ENCODE peak calls at places on chromosome 12, in six cellular contexts. One of them, this sample, is unnamed.

GRCh38 chr12:106601031-106601430 is 18.2 kb downstream of the RFX4 start:
- DNase-seq in PC-3: no peak
- DNase-seq in Caco-2: peak; percentile 20
- DNase-seq in astrocyte of the spinal cord: no peak
- DNase-seq in cardiac fibroblast: no peak
- DNase-seq in Calu3: peak; percentile 24
- DNase-seq in this sample: no peak

GRCh38 chr12:87304406-87304805 is 724.8 kb downstream of the C12orf50 start:
- DNase-seq in Calu3: peak; percentile 14
- DNase-seq in astrocyte of the spinal cord: no peak
- DNase-seq in cardiac fibroblast: no peak
- DNase-seq in PC-3: no peak
- DNase-seq in Caco-2: no peak
- DNase-seq in this sample: no peak

GRCh38 chr12:54129028-54129903 is 59.5 kb downstream of the SMUG1 start:
- DNase-seq in Calu3: no peak
- DNase-seq in PC-3: no peak
- DNase-seq in Caco-2: no peak
- DNase-seq in astrocyte of the spinal cord: no peak
- DNase-seq in cardiac fibroblast: no peak
- DNase-seq in this sample: no peak

GRCh38 chr12:56833780-56834179 is 70.7 kb downstream of the HSD17B6 start:
- DNase-seq in astrocyte of the spinal cord: no peak
- DNase-seq in cardiac fibroblast: no peak
- DNase-seq in PC-3: no peak
- DNase-seq in Calu3: no peak
- DNase-seq in Caco-2: no peak
- DNase-seq in this sample: no peak

GRCh38 chr12:93111791-93112208 is 182.7 kb upstream of the EEA1 start:
- DNase-seq in Caco-2: no peak
- DNase-seq in astrocyte of the spinal cord: no peak
- DNase-seq in PC-3: no peak
- DNase-seq in Calu3: no peak
- DNase-seq in cardiac fibroblast: no peak
- DNase-seq in this sample: no peak

GRCh38 chr12:22084852-22085251 is 38.8 kb downstream of the CMAS start:
- DNase-seq in astrocyte of the spinal cord: no peak
- DNase-seq in Caco-2: no peak
- DNase-seq in Calu3: no peak
- DNase-seq in PC-3: no peak
- DNase-seq in cardiac fibroblast: no peak
- DNase-seq in this sample: no peak

GRCh38 chr12:124679533-124680371 is 112.3 kb upstream of the NCOR2 start:
- DNase-seq in Calu3: no peak
- DNase-seq in cardiac fibroblast: no peak
- DNase-seq in Caco-2: no peak
- DNase-seq in PC-3: peak; percentile 24
- DNase-seq in astrocyte of the spinal cord: no peak
- DNase-seq in this sample: no peak

GRCh38 chr12:124484526-124484953 is 82.9 kb downstream of the NCOR2 start:
- DNase-seq in Calu3: no peak
- DNase-seq in astrocyte of the spinal cord: no peak
- DNase-seq in cardiac fibroblast: no peak
- DNase-seq in PC-3: no peak
- DNase-seq in Caco-2: no peak
- DNase-seq in this sample: no peak

DNA sequence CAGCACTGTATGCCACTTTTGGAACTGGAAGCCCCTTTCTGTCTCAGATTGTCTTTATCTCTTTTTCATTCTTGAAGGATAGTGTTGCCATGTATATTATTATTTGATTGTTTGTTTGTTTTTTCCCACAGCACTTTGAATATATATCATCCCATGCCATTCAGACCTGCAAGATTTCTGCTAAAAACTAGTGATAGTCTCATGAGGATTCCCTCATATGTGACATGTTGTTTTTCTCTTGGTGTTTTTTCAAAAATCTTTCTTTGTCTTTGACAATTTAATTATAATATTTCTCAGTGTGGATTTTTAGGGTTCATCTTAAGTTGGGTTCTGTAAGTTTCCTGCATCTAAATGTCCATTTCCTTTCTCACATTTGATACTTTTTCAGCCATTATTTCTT is 36.8 kb upstream of the SCAF11 start:
- DNase-seq in Calu3: no peak
- DNase-seq in Caco-2: no peak
- DNase-seq in PC-3: no peak
- DNase-seq in cardiac fibroblast: no peak
- DNase-seq in astrocyte of the spinal cord: no peak
- DNase-seq in this sample: no peak
- TF ChIP-seq CTCF in Calu3: no peak
- TF ChIP-seq CTCF in Caco-2: no peak
- TF ChIP-seq CTCF in PC-3: no peak
- TF ChIP-seq CTCF in cardiac fibroblast: no peak
- TF ChIP-seq CTCF in astrocyte of the spinal cord: no peak
- TF ChIP-seq CTCF in this sample: no peak

GRCh38 chr12:110863161-110863560 is 16.4 kb downstream of the CCDC63 start:
- DNase-seq in Calu3: no peak
- DNase-seq in Caco-2: no peak
- DNase-seq in cardiac fibroblast: no peak
- DNase-seq in PC-3: no peak
- DNase-seq in astrocyte of the spinal cord: no peak
- DNase-seq in this sample: no peak
- TF ChIP-seq CTCF in Calu3: no peak
- TF ChIP-seq CTCF in Caco-2: no peak
- TF ChIP-seq CTCF in cardiac fibroblast: no peak
- TF ChIP-seq CTCF in PC-3: no peak
- TF ChIP-seq CTCF in astrocyte of the spinal cord: no peak
- TF ChIP-seq CTCF in this sample: no peak

GRCh38 chr12:132529156-132529839 is 39.3 kb downstream of the FBRSL1 start:
- DNase-seq in PC-3: no peak
- DNase-seq in cardiac fibroblast: no peak
- DNase-seq in Caco-2: no peak
- DNase-seq in Calu3: no peak
- DNase-seq in astrocyte of the spinal cord: no peak
- DNase-seq in this sample: no peak

GRCh38 chr12:132527883-132528264 is 37.9 kb downstream of the FBRSL1 start:
- DNase-seq in astrocyte of the spinal cord: no peak
- DNase-seq in Calu3: no peak
- DNase-seq in Caco-2: no peak
- DNase-seq in cardiac fibroblast: no peak
- DNase-seq in PC-3: no peak
- DNase-seq in this sample: no peak

GRCh38 chr12:132525833-132526455 is 36.0 kb downstream of the FBRSL1 start:
- DNase-seq in cardiac fibroblast: no peak
- DNase-seq in Calu3: no peak
- DNase-seq in PC-3: no peak
- DNase-seq in astrocyte of the spinal cord: no peak
- DNase-seq in Caco-2: no peak
- DNase-seq in this sample: peak; percentile 86

GRCh38 chr12:132528564-132529106 is 38.7 kb downstream of the FBRSL1 start:
- DNase-seq in cardiac fibroblast: no peak
- DNase-seq in PC-3: no peak
- DNase-seq in Calu3: no peak
- DNase-seq in astrocyte of the spinal cord: no peak
- DNase-seq in Caco-2: no peak
- DNase-seq in this sample: no peak

DNA sequence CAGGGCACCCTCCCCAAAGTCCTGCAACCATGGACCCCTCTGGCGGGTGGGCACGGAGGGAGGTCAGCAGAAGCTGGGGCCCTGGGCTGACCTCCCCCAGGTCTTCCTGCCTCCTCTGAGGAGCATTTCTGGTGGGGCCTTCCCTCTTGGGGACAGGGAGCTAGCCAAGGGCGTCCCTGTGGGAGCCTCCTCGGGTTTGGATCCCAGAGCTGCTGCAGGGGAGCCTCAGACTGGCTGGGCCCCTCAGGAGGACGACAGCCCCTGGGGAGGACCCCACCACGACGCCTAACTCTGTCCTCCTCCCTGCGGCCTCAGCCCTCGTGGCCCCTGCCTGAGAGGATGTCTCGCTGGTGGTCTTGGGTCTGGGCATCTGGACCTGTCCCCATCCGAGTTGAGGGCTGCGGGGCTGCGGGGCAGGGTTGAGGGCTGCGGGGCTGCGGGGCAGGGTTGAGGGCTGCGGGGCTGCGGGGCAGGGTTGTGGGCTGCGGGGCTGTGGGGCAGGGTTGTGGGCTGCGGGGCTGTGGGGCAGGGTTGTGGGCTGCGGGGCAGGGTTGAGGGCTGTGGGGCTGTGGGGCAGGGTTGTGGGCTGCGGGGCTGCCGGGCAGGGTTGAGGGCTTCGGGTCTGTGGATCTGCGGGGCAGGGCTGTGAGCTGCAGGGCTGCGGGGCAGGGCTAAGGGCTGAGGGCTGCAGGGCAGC is 37.4 kb downstream of the FBRSL1 start:
- DNase-seq in Calu3: no peak
- DNase-seq in Caco-2: no peak
- DNase-seq in cardiac fibroblast: no peak
- DNase-seq in astrocyte of the spinal cord: no peak
- DNase-seq in PC-3: no peak
- DNase-seq in this sample: no peak
- TF ChIP-seq CTCF in Calu3: no peak
- TF ChIP-seq CTCF in Caco-2: no peak
- TF ChIP-seq CTCF in cardiac fibroblast: no peak
- TF ChIP-seq CTCF in astrocyte of the spinal cord: no peak
- TF ChIP-seq CTCF in PC-3: no peak
- TF ChIP-seq CTCF in this sample: no peak

DNA sequence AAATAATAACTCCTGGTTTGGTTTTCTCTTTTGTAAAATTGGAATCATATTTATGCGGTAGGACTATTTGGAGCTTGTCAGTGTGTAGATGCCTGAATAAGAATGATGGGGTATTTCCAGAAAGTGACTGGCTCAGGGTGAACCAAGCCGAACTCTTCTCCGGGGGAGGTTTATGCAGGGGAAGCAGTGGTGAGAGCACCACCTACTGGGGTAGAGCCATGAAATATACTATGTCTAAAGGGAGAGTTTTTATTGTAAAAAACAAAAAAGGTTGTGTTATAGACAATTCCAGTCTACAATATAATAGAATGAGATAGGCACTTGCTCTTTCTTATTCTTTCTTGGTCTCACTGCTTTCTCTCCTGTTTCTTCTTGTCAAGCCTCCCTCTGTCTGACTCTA is 222.9 kb upstream of the SLC16A7 start:
- DNase-seq in cardiac fibroblast: peak; percentile 3
- DNase-seq in Calu3: peak; percentile 51
- DNase-seq in astrocyte of the spinal cord: peak; percentile 6
- DNase-seq in Caco-2: peak; percentile 46
- DNase-seq in PC-3: peak; percentile 52
- DNase-seq in this sample: no peak
- TF ChIP-seq CTCF in cardiac fibroblast: peak; percentile 16
- TF ChIP-seq CTCF in Calu3: no peak
- TF ChIP-seq CTCF in astrocyte of the spinal cord: peak; percentile 22
- TF ChIP-seq CTCF in Caco-2: peak; percentile 45
- TF ChIP-seq CTCF in PC-3: peak; percentile 69
- TF ChIP-seq CTCF in this sample: peak; percentile 76

GRCh38 chr12:117020536-117021220 is 78.5 kb downstream of the TESC start:
- DNase-seq in PC-3: no peak
- DNase-seq in cardiac fibroblast: no peak
- DNase-seq in Calu3: no peak
- DNase-seq in Caco-2: no peak
- DNase-seq in astrocyte of the spinal cord: no peak
- DNase-seq in this sample: peak; percentile 33
- TF ChIP-seq CTCF in PC-3: no peak
- TF ChIP-seq CTCF in cardiac fibroblast: no peak
- TF ChIP-seq CTCF in Calu3: no peak
- TF ChIP-seq CTCF in Caco-2: no peak
- TF ChIP-seq CTCF in astrocyte of the spinal cord: no peak
- TF ChIP-seq CTCF in this sample: no peak

GRCh38 chr12:97557116-97557515 is 94.5 kb downstream of the RMST start:
- DNase-seq in Caco-2: no peak
- DNase-seq in PC-3: no peak
- DNase-seq in astrocyte of the spinal cord: no peak
- DNase-seq in Calu3: no peak
- DNase-seq in cardiac fibroblast: no peak
- DNase-seq in this sample: no peak

GRCh38 chr12:97560359-97560758 is 97.8 kb downstream of the RMST start:
- DNase-seq in Calu3: no peak
- DNase-seq in astrocyte of the spinal cord: no peak
- DNase-seq in cardiac fibroblast: no peak
- DNase-seq in PC-3: no peak
- DNase-seq in Caco-2: no peak
- DNase-seq in this sample: no peak

GRCh38 chr12:97555547-97556200 is 93.1 kb downstream of the RMST start:
- DNase-seq in astrocyte of the spinal cord: peak; percentile 23
- DNase-seq in PC-3: no peak
- DNase-seq in Caco-2: no peak
- DNase-seq in Calu3: no peak
- DNase-seq in cardiac fibroblast: no peak
- DNase-seq in this sample: no peak

GRCh38 chr12:97552410-97553050 is 89.9 kb downstream of the RMST start:
- DNase-seq in cardiac fibroblast: no peak
- DNase-seq in PC-3: no peak
- DNase-seq in astrocyte of the spinal cord: no peak
- DNase-seq in Calu3: no peak
- DNase-seq in Caco-2: no peak
- DNase-seq in this sample: no peak

DNA sequence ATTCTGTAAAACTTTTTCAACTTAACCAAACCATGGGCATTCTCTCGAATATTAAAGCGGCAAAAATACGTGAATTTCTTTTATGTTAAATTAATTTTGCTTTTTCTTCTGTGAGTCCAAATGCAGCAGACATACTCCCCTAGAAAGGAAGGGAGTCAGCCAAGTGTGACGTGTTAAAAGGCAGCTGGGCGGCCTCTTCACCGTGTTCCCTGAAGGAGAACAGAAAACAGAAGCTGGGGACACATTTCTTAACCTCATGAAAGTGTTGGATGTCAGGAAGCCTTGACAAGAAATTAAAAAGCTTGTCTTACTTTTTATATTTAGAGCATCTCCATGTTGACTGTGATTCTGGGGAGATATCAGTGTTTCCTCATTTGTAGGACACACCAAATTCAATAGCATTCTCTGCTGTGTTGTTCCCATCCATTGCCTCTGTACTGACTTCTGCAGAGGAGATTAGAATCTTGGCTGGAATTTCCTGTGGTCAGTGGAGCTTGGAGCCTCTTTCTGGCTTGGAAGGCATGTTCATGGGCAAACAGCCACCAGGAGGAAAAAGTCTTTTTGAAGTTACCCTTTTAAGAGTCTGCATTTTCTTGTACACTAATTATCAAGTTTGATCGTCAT is 93.7 kb downstream of the RMST start:
- DNase-seq in Caco-2: peak; percentile 20
- DNase-seq in astrocyte of the spinal cord: peak; percentile 88
- DNase-seq in PC-3: peak; percentile 84
- DNase-seq in cardiac fibroblast: peak; percentile 49
- DNase-seq in Calu3: peak; percentile 44
- DNase-seq in this sample: no peak
- TF ChIP-seq CTCF in Caco-2: no peak
- TF ChIP-seq CTCF in astrocyte of the spinal cord: no peak
- TF ChIP-seq CTCF in PC-3: no peak
- TF ChIP-seq CTCF in cardiac fibroblast: no peak
- TF ChIP-seq CTCF in Calu3: no peak
- TF ChIP-seq CTCF in this sample: no peak

DNA sequence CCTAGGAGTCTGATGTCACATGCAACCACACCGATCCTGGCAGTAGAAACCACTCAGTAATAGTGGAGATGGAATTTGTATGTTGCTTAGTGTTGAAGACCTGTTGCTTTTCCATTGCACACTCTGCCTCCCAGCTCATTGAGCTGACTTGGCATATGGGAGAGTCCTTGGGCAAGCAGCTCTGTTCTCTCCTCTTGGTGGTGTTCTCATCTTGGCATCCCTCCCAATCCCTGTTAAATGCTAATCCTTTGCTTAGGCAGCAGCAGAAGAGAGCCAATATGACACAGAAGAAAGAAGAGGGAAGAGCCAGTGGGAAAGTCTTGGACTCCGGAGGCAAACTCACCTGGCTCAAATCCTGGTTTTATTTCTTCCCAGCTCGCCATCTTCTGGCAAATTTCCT is 178.0 kb upstream of the CAND1 start:
- DNase-seq in cardiac fibroblast: no peak
- DNase-seq in Calu3: no peak
- DNase-seq in Caco-2: no peak
- DNase-seq in astrocyte of the spinal cord: no peak
- DNase-seq in PC-3: no peak
- DNase-seq in this sample: no peak
- TF ChIP-seq CTCF in cardiac fibroblast: no peak
- TF ChIP-seq CTCF in Calu3: no peak
- TF ChIP-seq CTCF in Caco-2: no peak
- TF ChIP-seq CTCF in astrocyte of the spinal cord: no peak
- TF ChIP-seq CTCF in PC-3: no peak
- TF ChIP-seq CTCF in this sample: no peak

This sample was measured in dorsolateral prefrontal cortex.